ENCODE peak calls at places on chromosomes 2 and 18, in four cellular contexts. V is body of pancreas, U is heart right ventricle, X is mammary epithelial cell. E is an unnamed sample.
A peak's percentile ranks its signal among the peaks of the same experiment; 100 is the strongest.

GRCh38 chr2:183927367-183928355 is 670.7 kb upstream of the ZNF804A start:
- DNase-seq in V (no peak), U (no peak), X (peak; percentile 2), E (peak; percentile 41)

GRCh38 chr2:181183878-181184553 is 203.6 kb downstream of the UBE2E3 start:
- DNase-seq in V (no peak), U (no peak), X (no peak), E (no peak)

GRCh38 chr18:79599503-79599931 is 80.1 kb upstream of the CTDP1 start:
- DNase-seq in V (no peak), U (no peak), X (no peak), E (no peak)

GRCh38 chr2:157890960-157891629 is 15.0 kb upstream of the ACVR1 start:
- DNase-seq in V (no peak), U (no peak), X (no peak), E (no peak)

GRCh38 chr18:79367989-79368388 is 27.7 kb upstream of the NFATC1 start:
- DNase-seq in V (no peak), U (no peak), X (no peak), E (no peak)

GRCh38 chr2:225192869-225193268 is 150.6 kb upstream of the DOCK10 start:
- DNase-seq in V (no peak), U (no peak), X (no peak), E (no peak)

GRCh38 chr18:24540896-24541295 is 80.5 kb downstream of the HRH4 start:
- DNase-seq in V (no peak), U (no peak), X (no peak), E (no peak)

GRCh38 chr2:129400825-129401224 is 578.6 kb upstream of the RAB6C start:
- DNase-seq in V (no peak), U (no peak), X (no peak), E (no peak)

GRCh38 chr18:23958036-23958435 is 56.5 kb upstream of the TTC39C start:
- DNase-seq in V (no peak), U (peak; percentile 74), X (no peak), E (peak; percentile 42)

GRCh38 chr2:234462218-234462992 is 34.5 kb downstream of the ARL4C start:
- DNase-seq in V (no peak), U (no peak), X (no peak), E (no peak)

GRCh38 chr18:67310826-67311225 is 205.7 kb downstream of the DSEL start:
- DNase-seq in V (no peak), U (no peak), X (peak; percentile 19), E (no peak)

GRCh38 chr18:55811964-55812363 is 224.0 kb upstream of the TCF4 start:
- DNase-seq in V (no peak), U (no peak), X (no peak), E (no peak)

GRCh38 chr2:180625006-180625844 is 355.2 kb upstream of the UBE2E3 start:
- DNase-seq in V (no peak), U (no peak), X (peak; percentile 29), E (no peak)

GRCh38 chr2:29011650-29012060 is 30.6 kb downstream of the TOGARAM2 start:
- DNase-seq in V (peak; percentile 30), U (peak; percentile 79), X (no peak), E (no peak)

GRCh38 chr2:95234286-95234785 is 27.0 kb downstream of the ZNF892 start:
- DNase-seq in V (no peak), U (no peak), X (no peak), E (no peak)

GRCh38 chr2:95234806-95235205 is 27.5 kb downstream of the ZNF892 start:
- DNase-seq in V (no peak), U (no peak), X (no peak), E (no peak)

GRCh38 chr2:95232232-95232631 is 24.9 kb downstream of the ZNF892 start:
- DNase-seq in V (no peak), U (no peak), X (no peak), E (no peak)

DNA sequence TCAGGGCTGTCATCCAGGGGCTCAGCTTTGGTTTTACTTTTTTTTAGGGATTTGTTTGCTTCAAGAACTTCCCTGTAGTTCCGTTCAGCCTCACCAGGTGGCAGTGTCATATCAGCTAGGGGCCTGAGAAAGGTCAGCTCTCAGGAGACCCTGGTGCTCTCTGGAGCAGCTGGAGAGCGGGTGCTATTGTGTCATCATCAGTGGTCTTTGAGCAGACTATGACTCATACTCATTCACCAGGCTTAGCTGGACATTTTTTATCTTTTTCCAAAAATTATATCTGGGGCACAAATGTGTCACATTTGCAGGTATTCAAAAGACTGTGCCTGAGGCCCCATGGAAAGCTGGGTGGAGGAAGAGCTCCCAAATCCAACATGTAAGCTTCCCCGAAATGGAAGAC is 24.4 kb downstream of the ZNF892 start:
- DNase-seq in V (peak; percentile 82), U (peak; percentile 18), X (peak; percentile 57), E (peak; percentile 50)
- TF ChIP-seq CTCF in V (peak; percentile 90), U (peak; percentile 27), X (peak; percentile 94), E (peak; percentile 90)

GRCh38 chr18:59547691-59548182 is 149.5 kb downstream of the CCBE1 start:
- DNase-seq in V (no peak), U (no peak), X (peak; percentile 65), E (no peak)
- H3K4me3 ChIP-seq in V (no peak overlapping the region), U (no peak overlapping the region), X (no peak overlapping the region), E (no peak overlapping the region)

GRCh38 chr2:172086349-172087190 is 1.3 kb downstream of the DLX1 start:
- DNase-seq in V (no peak), U (no peak), X (no peak), E (no peak)
- TF ChIP-seq CTCF in V (peak; percentile 36), U (no peak), X (no peak), E (no peak)

GRCh38 chr2:133843091-133843490 is 274.8 kb upstream of the NCKAP5 start:
- DNase-seq in V (no peak), U (no peak), X (no peak), E (no peak)

GRCh38 chr2:133840761-133841160 is 272.5 kb upstream of the NCKAP5 start:
- DNase-seq in V (no peak), U (no peak), X (no peak), E (no peak)

GRCh38 chr2:133844214-133844892 is 276.1 kb upstream of the NCKAP5 start:
- DNase-seq in V (peak; percentile 70), U (peak; percentile 67), X (peak; percentile 73), E (no peak)

GRCh38 chr2:133841905-133842304 is 273.6 kb upstream of the NCKAP5 start:
- DNase-seq in V (no peak), U (peak; percentile 16), X (peak; percentile 84), E (no peak)

GRCh38 chr2:133843551-133843950 is 275.3 kb upstream of the NCKAP5 start:
- DNase-seq in V (no peak), U (no peak), X (peak; percentile 70), E (no peak)
- H3K4me3 ChIP-seq in V (no peak overlapping the region), U (no peak overlapping the region), X (no peak overlapping the region), E (no peak overlapping the region)

E was measured in LNCaP clone FGC.